ENCODE peak calls at places on chromosomes 1 and 21, in six cellular contexts. Q, D, X, H, O and U are unnamed samples.

GRCh38 chr1:153959454-153959853 is 1.0 kb upstream of the CRTC2 start:
- DNase-seq in Q (no peak), D (no peak), X (no peak), H (no peak), O (no peak), U (no peak)

GRCh38 chr1:217228689-217229088 is 402.2 kb downstream of the GPATCH2 start:
- DNase-seq in Q (no peak), D (no peak), X (no peak), H (no peak), O (no peak), U (no peak)

GRCh38 chr1:184664042-184664659 is 90.5 kb downstream of the EDEM3 start:
- DNase-seq in Q (peak; percentile 82), D (peak; percentile 26), X (peak; percentile 19), H (no peak), O (no peak), U (peak; percentile 86)

GRCh38 chr1:173864179-173864867 is 3.5 kb downstream of the GAS5 start:
- DNase-seq in Q (no peak), D (no peak), X (no peak), H (no peak), O (no peak), U (no peak)

GRCh38 chr1:162177126-162177525 is 107.6 kb downstream of the NOS1AP start:
- DNase-seq in Q (no peak), D (no peak), X (no peak), H (no peak), O (no peak), U (no peak)

GRCh38 chr1:21077085-21077484 is 99.6 kb downstream of the EIF4G3 start:
- DNase-seq in Q (no peak), D (no peak), X (no peak), H (no peak), O (no peak), U (no peak)

GRCh38 chr1:245225267-245225666 is 70.5 kb downstream of the KIF26B start:
- DNase-seq in Q (no peak), D (no peak), X (no peak), H (no peak), O (no peak), U (no peak)

GRCh38 chr21:46605759-46606426 is 1.0 kb upstream of the S100B start:
- DNase-seq in Q (peak; percentile 13), D (no peak), X (no peak), H (peak; percentile 32), O (no peak), U (no peak)

GRCh38 chr1:226222686-226223085 is 778 bp upstream of the MIXL1 start:
- DNase-seq in Q (no peak), D (no peak), X (no peak), H (no peak), O (no peak), U (no peak)

GRCh38 chr1:161840363-161840762 is 74.2 kb downstream of the ATF6 start:
- DNase-seq in Q (no peak), D (no peak), X (no peak), H (no peak), O (no peak), U (no peak)

GRCh38 chr1:37501661-37502060 is 12.9 kb downstream of the MEAF6 start:
- DNase-seq in Q (no peak), D (no peak), X (no peak), H (no peak), O (no peak), U (no peak)

GRCh38 chr1:35361638-35362037 is 93.1 kb downstream of the ZMYM4 start:
- DNase-seq in Q (no peak), D (no peak), X (no peak), H (no peak), O (no peak), U (no peak)

GRCh38 chr1:180231506-180232420 is 1.7 kb downstream of the LHX4 start:
- DNase-seq in Q (no peak), D (peak; percentile 53), X (no peak), H (no peak), O (no peak), U (no peak)

GRCh38 chr1:117783586-117784396 is 145.6 kb downstream of the GDAP2 start:
- DNase-seq in Q (no peak), D (no peak), X (no peak), H (no peak), O (no peak), U (no peak)

GRCh38 chr1:228935855-228936727 is 200.8 kb downstream of the RHOU start:
- DNase-seq in Q (no peak), D (no peak), X (no peak), H (no peak), O (no peak), U (no peak)

GRCh38 chr1:205961405-205961804 is 18.1 kb upstream of the SLC26A9 start:
- DNase-seq in Q (no peak), D (no peak), X (no peak), H (no peak), O (no peak), U (no peak)

GRCh38 chr21:37202221-37202805 is 64.8 kb downstream of the VPS26C start:
- DNase-seq in Q (no peak), D (no peak), X (no peak), H (no peak), O (no peak), U (no peak)

GRCh38 chr1:201169971-201170532 is 15.8 kb upstream of the TMEM9 start:
- DNase-seq in Q (no peak), D (no peak), X (no peak), H (no peak), O (no peak), U (no peak)

DNA sequence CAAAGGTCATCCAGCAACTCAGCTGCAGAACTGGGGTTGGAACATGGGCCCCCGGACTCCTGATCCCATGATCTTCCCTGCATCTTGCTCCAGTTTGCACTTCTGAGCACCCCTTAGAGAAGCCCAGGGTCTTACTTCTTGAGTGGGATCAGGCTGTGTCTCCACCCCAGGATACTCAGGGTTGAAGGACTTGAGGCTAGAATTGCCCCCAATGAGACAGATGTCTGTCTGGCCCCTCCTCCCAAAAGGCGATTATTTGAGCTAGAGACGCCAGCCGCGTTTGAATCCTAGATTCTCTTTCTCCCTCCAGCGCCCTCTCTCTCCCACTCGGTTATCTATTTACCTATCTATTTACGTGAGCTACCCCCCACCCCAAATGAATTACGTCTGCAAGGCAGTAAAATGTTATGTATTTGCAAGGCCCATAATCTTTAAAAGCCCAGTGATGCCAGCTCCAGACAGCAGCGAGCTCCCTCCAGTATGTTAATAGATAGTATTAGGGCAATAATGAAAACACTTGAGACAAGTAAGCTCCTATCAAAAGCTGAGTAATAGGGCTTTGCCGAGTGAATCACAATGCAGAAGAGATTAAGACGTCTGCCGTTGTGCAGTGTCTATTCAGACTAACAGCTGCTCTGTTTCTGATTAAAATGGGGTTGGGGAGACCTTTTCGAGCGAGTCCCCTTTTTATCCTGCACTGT is 46.3 kb upstream of the FOXO6 start:
- DNase-seq in Q (no peak), D (no peak), X (no peak), H (no peak), O (no peak), U (no peak)
- TF ChIP-seq ZNF274 in Q (no peak), D (no peak), X (no peak), H (no peak), O (no peak), U (no peak)

DNA sequence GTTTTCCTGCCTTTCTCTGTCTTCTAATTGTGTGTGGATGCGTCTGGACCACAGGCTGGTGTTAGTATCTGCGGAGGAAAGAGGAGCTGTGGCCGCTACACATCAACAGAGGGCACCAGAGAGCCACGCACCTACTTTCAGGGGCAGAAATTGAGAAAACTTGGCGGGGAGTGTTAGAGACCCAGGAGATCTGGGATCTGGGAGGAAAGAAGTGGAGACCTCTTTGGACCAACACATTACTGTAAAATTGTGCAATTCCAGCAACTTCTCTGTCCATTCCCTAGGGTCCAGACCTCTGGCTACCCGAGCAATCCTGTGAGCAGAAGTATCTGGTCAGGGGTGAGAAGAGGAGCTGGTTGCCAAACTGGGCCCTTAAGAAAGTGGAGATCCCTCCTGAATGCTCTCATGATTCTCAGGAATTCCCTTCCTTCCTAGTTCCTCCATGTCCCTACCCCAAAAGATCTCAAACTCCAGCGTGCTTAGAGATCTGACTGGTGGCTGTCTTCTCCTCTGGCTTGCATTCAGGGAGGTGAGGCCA is 1.3 kb upstream of the KIRREL1 start:
- DNase-seq in Q (peak; percentile 66), D (no peak), X (peak; percentile 13), H (no peak), O (no peak), U (peak; percentile 70)
- TF ChIP-seq ZNF274 in Q (no peak), D (no peak), X (no peak), H (no peak), O (no peak), U (no peak)

GRCh38 chr1:110340207-110340468 is 961 bp downstream of the RBM15 start:
- DNase-seq in Q (peak; percentile 45), D (no peak), X (no peak), H (no peak), O (no peak), U (no peak)

GRCh38 chr1:110339040-110339426 is at the start of gene RBM15:
- DNase-seq in Q (peak; percentile 100), D (peak; percentile 99), X (peak; percentile 100), H (peak; percentile 100), O (peak; percentile 98), U (peak; percentile 99)

GRCh38 chr1:110338200-110339039 is 757 bp upstream of the RBM15 start:
- DNase-seq in Q (peak; percentile 98), D (peak; percentile 100), X (peak; percentile 87), H (peak; percentile 100), O (peak; percentile 97), U (peak; percentile 99)

GRCh38 chr1:110341146-110341871 is 2.1 kb downstream of the RBM15 start:
- DNase-seq in Q (peak; percentile 55), D (no peak), X (no peak), H (no peak), O (no peak), U (no peak)

DNA sequence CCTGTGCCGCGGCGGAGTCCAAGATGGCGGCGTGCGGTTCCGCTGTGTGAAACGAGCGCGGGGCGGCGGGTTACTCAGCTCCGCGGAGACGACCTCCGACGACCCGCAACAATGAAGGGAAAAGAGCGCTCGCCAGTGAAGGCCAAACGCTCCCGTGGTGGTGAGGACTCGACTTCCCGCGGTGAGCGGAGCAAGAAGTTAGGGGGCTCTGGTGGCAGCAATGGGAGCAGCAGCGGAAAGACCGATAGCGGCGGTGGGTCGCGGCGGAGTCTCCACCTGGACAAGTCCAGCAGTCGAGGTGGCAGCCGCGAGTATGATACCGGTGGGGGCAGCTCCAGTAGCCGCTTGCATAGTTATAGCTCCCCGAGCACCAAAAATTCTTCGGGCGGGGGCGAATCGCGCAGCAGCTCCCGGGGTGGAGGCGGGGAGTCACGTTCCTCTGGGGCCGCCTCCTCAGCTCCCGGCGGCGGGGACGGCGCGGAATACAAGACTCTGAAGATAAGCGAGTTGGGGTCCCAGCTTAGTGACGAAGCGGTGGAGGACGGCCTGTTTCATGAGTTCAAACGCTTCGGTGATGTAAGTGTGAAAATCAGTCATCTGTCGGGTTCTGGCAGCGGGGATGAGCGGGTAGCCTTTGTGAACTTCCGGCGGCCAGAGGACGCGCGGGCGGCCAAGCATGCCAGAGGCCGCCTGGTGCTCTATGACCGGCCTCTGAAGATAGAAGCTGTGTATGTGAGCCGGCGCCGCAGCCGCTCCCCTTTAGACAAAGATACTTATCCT is 440 bp downstream of the RBM15 start:
- DNase-seq in Q (peak; percentile 70), D (no peak), X (peak; percentile 53), H (no peak), O (no peak), U (peak; percentile 18)
- TF ChIP-seq ZNF274 in Q (no peak), D (no peak), X (peak; percentile 4), H (no peak), O (no peak), U (no peak)

GRCh38 chr1:203495845-203496244 is 1.9 kb downstream of the OPTC start:
- DNase-seq in Q (no peak), D (no peak), X (no peak), H (no peak), O (no peak), U (no peak)
- TF ChIP-seq ZNF274 in Q (no peak), D (no peak), X (no peak), H (no peak), O (no peak), U (no peak)

GRCh38 chr1:60280256-60280655 is 206.7 kb upstream of the C1orf87 start:
- DNase-seq in Q (no peak), D (no peak), X (no peak), H (no peak), O (no peak), U (no peak)
- TF ChIP-seq ZNF274 in Q (no peak), D (no peak), X (no peak), H (no peak), O (no peak), U (no peak)